ENCODE peak calls at places on chromosomes 1 and 21, in four cellular contexts. A is GM10248, T is NCI-H1048, R is osteocyte. X is an unnamed sample.

GRCh38 chr1:97929874-97930465 is 9.1 kb upstream of the DPYD start:
- DNase-seq in T (no peak), R (no peak), A (no peak), X (no peak)

GRCh38 chr1:27122652-27123051 is 32.3 kb downstream of the SLC9A1 start:
- DNase-seq in R (no peak), A (no peak), T (no peak), X (no peak)

GRCh38 chr21:42505090-42505726 is 8.4 kb upstream of the SLC37A1 start:
- DNase-seq in A (peak), T (no peak), R (peak), X (no peak)

GRCh38 chr1:26126321-26127084 is 14.9 kb downstream of the PDIK1L start:
- DNase-seq in T (peak), A (peak), R (peak), X (no peak)

GRCh38 chr1:206484901-206485300 is 14.6 kb downstream of the IKBKE start:
- DNase-seq in T (no peak), R (no peak), A (no peak), X (no peak)

GRCh38 chr1:84505167-84506001 is 802 bp upstream of the SPATA1 start:
- DNase-seq in T (no peak), A (peak), R (no peak), X (peak)

GRCh38 chr1:185528084-185528656 is 206.0 kb upstream of the HMCN1 start:
- DNase-seq in R (no peak), A (no peak), T (no peak), X (no peak)

GRCh38 chr1:54888080-54888733 is 1.2 kb upstream of the DHCR24 start:
- DNase-seq in A (no peak), R (no peak), T (no peak), X (no peak)

GRCh38 chr1:171715813-171716251 is 26.0 kb downstream of the VAMP4 start:
- DNase-seq in A (no peak), R (no peak), T (no peak), X (no peak)

GRCh38 chr1:193322218-193322617 is 135.8 kb upstream of the B3GALT2 start:
- DNase-seq in A (no peak), R (no peak), T (no peak), X (no peak)

GRCh38 chr21:16117331-16117730 is 387.5 kb downstream of the USP25 start:
- DNase-seq in T (no peak), A (no peak), R (no peak), X (no peak)

GRCh38 chr1:121538943-121539575 is 354.3 kb downstream of the SRGAP2C start:
- DNase-seq in R (no peak), T (no peak), A (no peak), X (no peak)

GRCh38 chr1:7549277-7549676 is 221.8 kb upstream of the VAMP3 start:
- DNase-seq in A (no peak), R (no peak), T (no peak), X (no peak)

GRCh38 chr1:19232526-19232851 is 18.8 kb downstream of the EMC1 start:
- DNase-seq in R (no peak), A (no peak), T (no peak), X (no peak)

GRCh38 chr21:41008971-41009370 is 159.0 kb upstream of the BACE2 start:
- DNase-seq in A (no peak), R (no peak), T (no peak), X (no peak)

GRCh38 chr1:76426606-76427005 is 352.1 kb downstream of the ST6GALNAC3 start:
- DNase-seq in T (no peak), R (no peak), A (no peak), X (no peak)